ENCODE peak calls at places on chromosomes 4 and X, in nine cellular contexts. B is CD4-positive, alpha-beta memory T cell; H is H9; N is cardiac muscle cell; D is left ventricle myocardium inferior; K is SK-N-SH; A is uterus; M is lower lobe of right lung; Q is breast epithelium. V is an unnamed sample.

GRCh38 chr4:180560896-180561295 is 1682.3 kb upstream of the TENM3 start:
- DNase-seq in B (no peak), H (no peak), N (peak; percentile 13), D (no peak), K (no peak), A (no peak), M (no peak), Q (no peak), V (no peak)

GRCh38 chrX:18668468-18668867 is 3.4 kb downstream of the RS1 start:
- DNase-seq in B (no peak), H (no peak), N (no peak), D (no peak), K (no peak), A (no peak), M (no peak), Q (no peak), V (no peak)

GRCh38 chr4:138890921-138891570 is 124.5 kb upstream of the NOCT start:
- DNase-seq in B (no peak), H (no peak), N (no peak), D (no peak), K (no peak), A (no peak), M (no peak), Q (no peak), V (no peak)

GRCh38 chr4:168837922-168838321 is 172.1 kb downstream of the CBR4 start:
- DNase-seq in B (no peak), H (no peak), N (no peak), D (no peak), K (no peak), A (no peak), M (no peak), Q (no peak), V (no peak)

GRCh38 chr4:152399246-152399645 is 136.6 kb downstream of the FBXW7 start:
- DNase-seq in B (peak; percentile 28), H (no peak), N (no peak), D (no peak), K (no peak), A (no peak), M (no peak), Q (no peak), V (no peak)

GRCh38 chr4:169823685-169824084 is 65.9 kb upstream of the HPF1 start:
- DNase-seq in B (peak; percentile 33), H (peak; percentile 63), N (peak; percentile 68), D (no peak), K (no peak), A (no peak), M (no peak), Q (no peak), V (peak; percentile 16)

GRCh38 chr4:532588-533317 is 33.7 kb downstream of the PIGG start:
- DNase-seq in B (no peak), H (no peak), N (no peak), D (no peak), K (peak; percentile 78), A (no peak), M (no peak), Q (no peak), V (no peak)

GRCh38 chr4:142493255-142493976 is 352.7 kb downstream of the INPP4B start:
- DNase-seq in B (no peak), H (no peak), N (peak; percentile 6), D (no peak), K (no peak), A (no peak), M (no peak), Q (no peak), V (no peak)

DNA sequence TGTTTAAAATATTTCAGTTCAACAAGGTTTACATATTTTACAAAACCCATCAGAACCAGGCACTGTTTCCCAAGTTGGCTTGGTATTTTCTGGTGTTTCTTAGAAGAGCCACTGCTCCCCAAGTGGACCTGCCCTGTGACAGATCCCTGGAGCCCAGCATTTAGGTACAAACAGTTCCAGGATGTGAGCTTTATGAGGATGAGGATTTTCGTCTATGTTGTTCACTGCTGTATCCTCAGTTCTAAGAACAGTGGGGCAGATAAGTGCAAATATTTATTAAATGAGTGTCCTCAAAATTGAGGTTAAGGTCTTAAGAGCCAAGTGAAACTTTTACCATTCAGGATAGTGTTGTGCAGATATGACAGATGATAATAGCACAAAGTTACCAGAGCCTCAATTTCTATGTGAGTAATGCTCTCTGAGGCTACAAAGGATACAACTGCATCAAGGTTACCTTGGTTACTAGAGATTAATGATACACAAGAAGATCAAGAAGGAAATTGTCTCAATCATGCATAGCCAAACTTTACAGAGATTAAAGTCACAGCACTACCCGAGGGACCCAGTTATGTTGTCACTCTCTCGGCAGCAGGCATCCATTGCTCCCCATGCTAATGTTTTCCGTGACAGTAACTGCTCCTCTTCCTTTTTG is 37.5 kb downstream of the ANXA3 start:
- DNase-seq in B (no peak), H (no peak), N (peak; percentile 73), D (no peak), K (no peak), A (no peak), M (no peak), Q (no peak), V (no peak)
- H3K4me1 ChIP-seq in B (no peaks in the 10 kb centered on the region), H (no peaks in the 10 kb centered on the region), N (no peaks in the 10 kb centered on the region), D (peaks cover 52% of the 10 kb centered on the region), K (peaks cover 5% of the 10 kb centered on the region), A (no peaks in the 10 kb centered on the region), M (no peaks in the 10 kb centered on the region), Q (no peaks in the 10 kb centered on the region), V (peaks cover 28% of the 10 kb centered on the region)

DNA sequence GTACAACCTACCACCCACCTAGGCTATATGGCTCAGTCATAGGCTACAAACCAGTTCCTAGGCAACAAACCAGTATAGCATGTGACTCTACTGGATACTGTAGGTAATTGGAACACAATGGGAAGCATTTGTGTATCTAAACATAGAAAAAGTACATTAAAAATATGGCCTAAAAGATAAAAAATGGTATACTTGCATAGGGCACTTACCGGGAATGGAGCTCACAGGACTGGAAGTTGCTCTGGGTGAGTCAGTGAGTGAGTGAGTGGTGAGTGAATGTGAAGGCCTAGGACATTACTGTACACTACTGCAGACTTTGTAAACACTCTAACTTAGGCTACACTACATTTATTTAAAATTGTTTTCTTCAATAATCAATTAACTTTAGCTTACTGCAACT is 139.2 kb upstream of the RBPJ start:
- DNase-seq in B (no peak), H (no peak), N (no peak), D (no peak), K (no peak), A (no peak), M (no peak), Q (no peak), V (no peak)
- H3K4me1 ChIP-seq in B (no peaks in the 10 kb centered on the region), H (no peaks in the 10 kb centered on the region), N (no peaks in the 10 kb centered on the region), D (no peaks in the 10 kb centered on the region), K (peaks cover 8% of the 10 kb centered on the region), A (no peaks in the 10 kb centered on the region), M (no peaks in the 10 kb centered on the region), Q (no peaks in the 10 kb centered on the region), V (peaks cover 5% of the 10 kb centered on the region)

GRCh38 chr4:118823471-118823870 is 12.5 kb downstream of the SEC24D start:
- DNase-seq in B (no peak), H (no peak), N (no peak), D (no peak), K (no peak), A (no peak), M (no peak), Q (peak; percentile 54), V (no peak)
- H3K4me1 ChIP-seq in B (peaks cover 15% of the 10 kb centered on the region), H (peaks cover 5% of the 10 kb centered on the region), N (no peaks in the 10 kb centered on the region), D (peaks cover 60% of the 10 kb centered on the region), K (peaks cover 35% of the 10 kb centered on the region), A (no peaks in the 10 kb centered on the region), M (peaks cover 28% of the 10 kb centered on the region), Q (no peaks in the 10 kb centered on the region), V (peaks cover 56% of the 10 kb centered on the region)

DNA sequence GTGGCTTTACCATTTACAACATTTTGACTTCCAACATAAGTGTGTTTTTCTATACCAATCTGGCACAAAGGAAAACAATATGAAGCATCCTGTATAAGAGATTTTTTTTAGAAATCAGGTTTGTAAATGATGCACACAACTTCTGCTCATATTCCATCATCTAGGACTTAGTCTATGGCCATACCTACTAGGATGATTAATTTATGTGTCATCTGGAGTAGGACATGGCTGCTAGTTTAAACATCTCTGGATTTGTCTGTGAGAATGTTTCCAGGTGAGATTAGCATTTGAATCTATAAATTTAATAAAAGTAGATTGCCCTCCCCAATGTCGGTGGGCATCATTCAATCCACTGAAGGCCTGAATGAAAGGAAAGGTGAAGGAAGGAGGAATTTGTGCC is 682.8 kb upstream of the GRID2 start:
- DNase-seq in B (no peak), H (no peak), N (no peak), D (no peak), K (no peak), A (no peak), M (no peak), Q (no peak), V (no peak)
- H3K4me1 ChIP-seq in B (no peaks in the 10 kb centered on the region), H (peaks cover 7% of the 10 kb centered on the region), N (no peaks in the 10 kb centered on the region), D (no peaks in the 10 kb centered on the region), K (no peaks in the 10 kb centered on the region), A (no peaks in the 10 kb centered on the region), M (no peaks in the 10 kb centered on the region), Q (no peaks in the 10 kb centered on the region), V (no peaks in the 10 kb centered on the region)

DNA sequence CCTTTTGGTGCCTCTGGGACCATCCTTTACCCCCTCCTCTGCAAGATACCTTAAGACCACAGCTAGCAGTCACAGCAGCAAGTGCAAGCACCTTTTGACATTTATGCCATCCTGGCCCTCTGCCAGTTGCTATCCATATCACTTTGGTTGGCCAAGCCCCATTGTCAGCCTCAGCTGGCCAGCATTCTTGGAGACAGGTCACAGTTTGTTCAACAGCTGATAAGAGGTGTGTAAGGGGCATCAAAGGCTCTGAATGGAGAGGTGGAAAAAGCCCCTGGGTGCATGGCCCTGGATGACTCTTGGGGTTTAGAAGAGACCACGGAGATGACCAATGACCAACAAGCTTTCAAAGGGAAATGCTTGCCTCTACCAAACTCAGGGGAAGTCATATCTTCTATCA is 133.6 kb upstream of the MAMLD1 start:
- DNase-seq in B (no peak), H (no peak), N (no peak), D (no peak), K (no peak), A (no peak), M (no peak), Q (no peak), V (no peak)
- H3K4me1 ChIP-seq in B (no peaks in the 10 kb centered on the region), H (no peaks in the 10 kb centered on the region), N (no peaks in the 10 kb centered on the region), D (no peaks in the 10 kb centered on the region), K (no peaks in the 10 kb centered on the region), A (no peaks in the 10 kb centered on the region), M (no peaks in the 10 kb centered on the region), Q (no peaks in the 10 kb centered on the region), V (no peaks in the 10 kb centered on the region)

GRCh38 chr4:22901631-22902030 is 208.9 kb downstream of the GBA3 start:
- DNase-seq in B (no peak), H (no peak), N (no peak), D (no peak), K (no peak), A (no peak), M (no peak), Q (no peak), V (no peak)
- H3K4me1 ChIP-seq in B (no peaks in the 10 kb centered on the region), H (no peaks in the 10 kb centered on the region), N (peaks cover 27% of the 10 kb centered on the region), D (no peaks in the 10 kb centered on the region), K (no peaks in the 10 kb centered on the region), A (no peaks in the 10 kb centered on the region), M (no peaks in the 10 kb centered on the region), Q (no peaks in the 10 kb centered on the region), V (no peaks in the 10 kb centered on the region)

GRCh38 chr4:173246719-173247118 is 78.1 kb downstream of the GALNT7 start:
- DNase-seq in B (no peak), H (no peak), N (no peak), D (no peak), K (no peak), A (no peak), M (no peak), Q (no peak), V (no peak)
- H3K4me1 ChIP-seq in B (peaks cover 8% of the 10 kb centered on the region), H (peaks cover 12% of the 10 kb centered on the region), N (no peaks in the 10 kb centered on the region), D (no peaks in the 10 kb centered on the region), K (peaks cover 11% of the 10 kb centered on the region), A (peaks cover 9% of the 10 kb centered on the region), M (no peaks in the 10 kb centered on the region), Q (no peaks in the 10 kb centered on the region), V (no peaks in the 10 kb centered on the region)

V was measured in heart right ventricle.